ENCODE peak calls at places on chromosomes 3 and 15, in five cellular contexts. N is breast epithelium, O is H1, C is upper lobe of left lung, P is endothelial cell of umbilical vein. U is an unnamed sample.

GRCh38 chr3:120688121-120688520 is 6.1 kb upstream of the HGD start:
- DNase-seq in O (no peak), P (no peak), N (no peak), C (no peak), U (no peak)

GRCh38 chr3:190586631-190587000 is 72.7 kb downstream of the IL1RAP start:
- DNase-seq in C (no peak), O (no peak), P (peak; percentile 27), N (no peak), U (no peak)

GRCh38 chr15:92616621-92617179 is 38.9 kb downstream of the FAM174B start:
- DNase-seq in N (peak; percentile 53), P (peak; percentile 84), C (peak; percentile 20), O (no peak), U (peak; percentile 72)

GRCh38 chr3:99765042-99765942 is 52.4 kb upstream of the CMSS1 start:
- DNase-seq in N (no peak), O (no peak), C (no peak), P (peak; percentile 42), U (no peak)

GRCh38 chr3:71118406-71118805 is 465.1 kb downstream of the FOXP1 start:
- DNase-seq in O (no peak), N (no peak), C (no peak), P (no peak), U (no peak)

GRCh38 chr3:138072816-138073215 is 42.6 kb downstream of the DZIP1L start:
- DNase-seq in N (no peak), O (no peak), C (no peak), P (no peak), U (no peak)

GRCh38 chr15:53000412-53000811 is 210.3 kb upstream of the ONECUT1 start:
- DNase-seq in N (no peak), P (no peak), O (no peak), C (no peak), U (no peak)

GRCh38 chr3:181541414-181541813 is 170.3 kb upstream of the SOX2 start:
- DNase-seq in O (no peak), N (no peak), P (no peak), C (no peak), U (no peak)

GRCh38 chr3:37937156-37937555 is 53.4 kb upstream of the VILL start:
- DNase-seq in C (no peak), N (no peak), P (no peak), O (no peak), U (no peak)

GRCh38 chr15:29348308-29348914 is 78.8 kb upstream of the NSMCE3 start:
- DNase-seq in N (no peak), P (no peak), C (no peak), O (no peak), U (peak; percentile 89)

GRCh38 chr3:32685604-32686185 is 707 bp downstream of the CNOT10 start:
- DNase-seq in P (no peak), N (no peak), C (no peak), O (no peak), U (no peak)

GRCh38 chr15:77418341-77419049 is 1.4 kb downstream of the PEAK1 start:
- DNase-seq in O (no peak), C (no peak), P (peak; percentile 63), N (no peak), U (no peak)

GRCh38 chr3:129732200-129732876 is 125.9 kb upstream of the PLXND1 start:
- DNase-seq in O (no peak), C (no peak), N (no peak), P (no peak), U (no peak)

GRCh38 chr3:32569540-32570425 is 875 bp downstream of the DYNC1LI1 start:
- DNase-seq in O (peak; percentile 65), N (peak; percentile 60), P (peak; percentile 59), C (peak; percentile 87), U (peak; percentile 83)

GRCh38 chr3:12194669-12195161 is 36.0 kb upstream of the TIMP4 start:
- DNase-seq in N (no peak), C (no peak), P (no peak), O (no peak), U (no peak)

GRCh38 chr3:88528494-88528893 is 378.7 kb downstream of the C3orf38 start:
- DNase-seq in P (no peak), N (no peak), C (no peak), O (no peak), U (no peak)

GRCh38 chr3:50912746-50913145 is 238.0 kb downstream of the DOCK3 start:
- DNase-seq in O (no peak), C (no peak), P (no peak), N (no peak), U (no peak)

GRCh38 chr3:13708301-13708700 is 159.4 kb downstream of the FBLN2 start:
- DNase-seq in N (no peak), C (peak; percentile 3), P (no peak), O (no peak), U (peak; percentile 41)

GRCh38 chr3:46031747-46032146 is 4.5 kb upstream of the XCR1 start:
- DNase-seq in O (no peak), P (no peak), N (no peak), C (no peak), U (no peak)

GRCh38 chr3:141228385-141228784 is 3.2 kb upstream of the PXYLP1 start:
- DNase-seq in P (no peak), O (no peak), N (no peak), C (no peak), U (no peak)

GRCh38 chr3:117454236-117454635 is 744.7 kb downstream of the TUSC7 start:
- DNase-seq in C (no peak), O (no peak), N (no peak), P (no peak), U (no peak)

GRCh38 chr3:55708242-55708641 is 221.1 kb upstream of the WNT5A start:
- DNase-seq in P (no peak), N (no peak), O (no peak), C (no peak), U (no peak)

GRCh38 chr15:85759391-85759790 is 35.3 kb downstream of the KLHL25 start:
- DNase-seq in N (no peak), P (no peak), C (no peak), O (no peak), U (peak; percentile 62)

GRCh38 chr3:11567516-11568467 is 75.9 kb downstream of the VGLL4 start:
- DNase-seq in N (no peak), O (no peak), P (peak; percentile 87), C (no peak), U (no peak)

GRCh38 chr3:38374221-38374620 is 27.6 kb downstream of the XYLB start:
- DNase-seq in O (no peak), P (no peak), N (no peak), C (no peak), U (no peak)

GRCh38 chr15:31274496-31275330 is 51.9 kb upstream of the KLF13 start:
- DNase-seq in O (no peak), C (no peak), P (no peak), N (peak; percentile 40), U (peak; percentile 52)

GRCh38 chr15:39499701-39500100 is 81.2 kb upstream of the THBS1 start:
- DNase-seq in P (no peak), C (no peak), N (no peak), O (no peak), U (no peak)
- H3K27ac ChIP-seq in P (no peak overlapping the region), C (no peak overlapping the region), N (no peak overlapping the region), O (no peak overlapping the region), U (no peak overlapping the region)

GRCh38 chr15:100476805-100477204 is 51.9 kb downstream of the CERS3 start:
- DNase-seq in C (no peak), P (no peak), N (no peak), O (no peak), U (no peak)

GRCh38 chr15:100466073-100466472 is 62.7 kb downstream of the CERS3 start:
- DNase-seq in C (no peak), P (no peak), O (no peak), N (no peak), U (no peak)

GRCh38 chr15:100468265-100468664 is 60.5 kb downstream of the CERS3 start:
- DNase-seq in N (no peak), O (no peak), C (peak; percentile 37), P (no peak), U (no peak)

DNA sequence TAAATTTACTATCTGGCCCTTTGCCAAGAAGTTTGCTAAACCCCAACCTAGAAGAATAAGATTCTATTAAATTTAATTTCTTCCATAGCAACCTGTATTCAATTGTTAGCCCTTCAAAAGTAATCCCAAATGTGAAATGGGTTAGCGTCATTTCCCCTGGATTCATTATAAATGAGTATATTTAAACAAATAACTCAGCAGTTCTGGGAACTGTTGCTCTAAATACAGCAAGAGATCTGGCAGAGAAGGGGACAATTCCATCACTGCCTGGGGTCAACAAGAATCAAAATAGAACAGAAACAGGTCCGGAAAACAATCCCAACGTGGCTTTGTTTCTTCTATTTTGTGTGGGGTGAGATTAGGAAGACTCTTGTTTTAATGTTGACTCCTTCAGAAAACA is 56.7 kb downstream of the CERS3 start:
- DNase-seq in N (no peak), P (no peak), O (no peak), C (no peak), U (no peak)
- TF ChIP-seq POLR2AphosphoS5 in N (no peak), P (no peak), O (no peak), C (no peak), U (no peak)

GRCh38 chr3:4645468-4645867 is 152.3 kb downstream of the ITPR1 start:
- DNase-seq in C (no peak), N (no peak), O (no peak), P (no peak), U (no peak)

GRCh38 chr3:4643904-4644547 is 150.9 kb downstream of the ITPR1 start:
- DNase-seq in O (no peak), P (no peak), C (no peak), N (no peak), U (no peak)

GRCh38 chr3:4642611-4643010 is 149.5 kb downstream of the ITPR1 start:
- DNase-seq in O (no peak), P (no peak), C (no peak), N (no peak), U (no peak)

GRCh38 chr3:4644954-4645353 is 151.8 kb downstream of the ITPR1 start:
- DNase-seq in N (no peak), P (no peak), O (no peak), C (no peak), U (no peak)

DNA sequence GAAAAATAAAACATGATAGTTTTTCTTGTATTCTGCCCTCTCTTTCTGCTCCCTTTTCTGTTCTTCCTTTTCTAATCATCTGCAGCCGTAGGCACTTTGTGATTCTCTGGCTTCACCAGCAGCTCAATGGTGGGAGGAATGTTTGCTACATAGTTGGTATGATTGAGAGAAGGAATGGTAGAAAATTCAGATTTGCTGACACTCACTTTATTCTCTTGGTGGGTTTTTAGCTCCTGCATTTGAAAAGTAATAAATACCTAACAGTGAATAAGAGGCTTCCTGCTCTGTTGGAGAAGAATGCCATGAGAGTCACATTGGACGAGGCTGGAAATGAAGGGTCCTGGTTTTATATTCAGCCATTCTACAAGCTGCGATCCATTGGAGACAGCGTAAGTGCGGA is 148.7 kb downstream of the ITPR1 start:
- DNase-seq in N (no peak), C (no peak), P (no peak), O (no peak), U (no peak)
- H3K27ac ChIP-seq in N (no peak overlapping the region), C (no peak overlapping the region), P (no peak overlapping the region), O (no peak overlapping the region), U (peak overlapping the region; percentile 20)

GRCh38 chr3:69745503-69745902 is 6.2 kb downstream of the MITF start:
- DNase-seq in O (no peak), P (no peak), N (no peak), C (no peak), U (no peak)

GRCh38 chr3:69744507-69744906 is 5.2 kb downstream of the MITF start:
- DNase-seq in N (no peak), P (no peak), O (no peak), C (no peak), U (no peak)

GRCh38 chr3:69747511-69748248 is 8.4 kb downstream of the MITF start:
- DNase-seq in O (no peak), C (no peak), P (no peak), N (no peak), U (no peak)

GRCh38 chr3:69743975-69744374 is 4.7 kb downstream of the MITF start:
- DNase-seq in P (no peak), C (no peak), N (no peak), O (no peak), U (no peak)

GRCh38 chr3:69746119-69746518 is 6.9 kb downstream of the MITF start:
- DNase-seq in N (no peak), C (no peak), P (no peak), O (no peak), U (no peak)
- TF ChIP-seq POLR2AphosphoS5 in N (no peak), C (no peak), P (no peak), O (no peak), U (peak; percentile 68)

U was measured in sigmoid colon.